ENCODE peak calls at places on chromosome 11, in four cellular contexts. O, P, K and T are unnamed samples.

GRCh38 chr11:116255234-116255953 is 517.4 kb downstream of the BUD13 start:
- DNase-seq in P (peak; percentile 36), K (no peak), O (no peak), T (no peak)

GRCh38 chr11:6566704-6567370 is 36.6 kb downstream of the RRP8 start:
- DNase-seq in K (no peak), P (no peak), O (no peak), T (no peak)

GRCh38 chr11:72217856-72218745 is 1.5 kb downstream of the FOLR2 start:
- DNase-seq in P (no peak), K (no peak), O (no peak), T (no peak)

GRCh38 chr11:77411238-77411637 is 62.7 kb downstream of the PAK1 start:
- DNase-seq in P (peak; percentile 47), O (peak; percentile 30), K (no peak), T (no peak)

GRCh38 chr11:120031612-120032600 is 106.0 kb downstream of the TRIM29 start:
- DNase-seq in K (no peak), P (no peak), O (no peak), T (no peak)

GRCh38 chr11:113577356-113578163 is 102.4 kb upstream of the DRD2 start:
- DNase-seq in O (no peak), K (no peak), P (no peak), T (no peak)

GRCh38 chr11:43376594-43376993 is 17.9 kb downstream of the TTC17 start:
- DNase-seq in P (no peak), K (no peak), O (peak; percentile 90), T (no peak)

GRCh38 chr11:123255909-123256308 is 60.9 kb upstream of the CLMP start:
- DNase-seq in P (peak; percentile 63), O (no peak), K (no peak), T (peak; percentile 46)

GRCh38 chr11:118438314-118438931 is 2.1 kb downstream of the KMT2A start:
- DNase-seq in P (peak; percentile 90), K (no peak), O (peak; percentile 87), T (no peak)

GRCh38 chr11:29320196-29320595 is 696.6 kb downstream of the KCNA4 start:
- DNase-seq in O (no peak), K (no peak), P (no peak), T (no peak)

GRCh38 chr11:1870326-1870696 is 17.4 kb downstream of the LSP1 start:
- DNase-seq in K (no peak), O (no peak), P (no peak), T (no peak)

GRCh38 chr11:78664606-78665005 is 89.9 kb upstream of the NARS2 start:
- DNase-seq in P (peak; percentile 52), K (no peak), O (peak; percentile 53), T (no peak)

GRCh38 chr11:46529086-46529905 is 64.5 kb downstream of the AMBRA1 start:
- DNase-seq in O (peak; percentile 55), P (peak; percentile 87), K (peak; percentile 60), T (peak; percentile 56)

GRCh38 chr11:114447444-114447843 is 8.2 kb downstream of the REXO2 start:
- DNase-seq in K (no peak), P (no peak), O (no peak), T (no peak)

GRCh38 chr11:123196060-123196714 is 1.1 kb upstream of the CLMP start:
- DNase-seq in P (peak; percentile 82), K (no peak), O (no peak), T (no peak)

GRCh38 chr11:73210916-73211667 is 7.0 kb upstream of the P2RY2 start:
- DNase-seq in O (no peak), P (no peak), K (no peak), T (no peak)

GRCh38 chr11:79678780-79679468 is 238.1 kb upstream of the TENM4 start:
- DNase-seq in K (no peak), P (peak; percentile 34), O (no peak), T (no peak)

GRCh38 chr11:105447936-105448702 is 161.8 kb upstream of the GRIA4 start:
- DNase-seq in O (no peak), K (no peak), P (peak; percentile 10), T (no peak)

GRCh38 chr11:69064394-69064957 is 15.7 kb downstream of the TPCN2 start:
- DNase-seq in P (no peak), O (no peak), K (no peak), T (no peak)

GRCh38 chr11:102476069-102476468 is 23.5 kb upstream of the TMEM123 start:
- DNase-seq in O (peak; percentile 68), K (no peak), P (no peak), T (no peak)

GRCh38 chr11:69862797-69863543 is 43.8 kb upstream of the FGF3 start:
- DNase-seq in P (no peak), O (no peak), K (no peak), T (no peak)

GRCh38 chr11:121929581-121929980 is 186.4 kb downstream of the BLID start:
- DNase-seq in P (peak; percentile 52), K (no peak), O (peak; percentile 38), T (peak; percentile 38)

GRCh38 chr11:28476053-28476452 is 367.9 kb downstream of the METTL15 start:
- DNase-seq in K (no peak), P (no peak), O (no peak), T (no peak)

GRCh38 chr11:67251841-67252240 is 14.4 kb upstream of the GRK2 start:
- DNase-seq in K (no peak), O (no peak), P (no peak), T (no peak)

GRCh38 chr11:72783144-72783910 is 10.5 kb downstream of the STARD10 start:
- DNase-seq in P (no peak), K (no peak), O (no peak), T (no peak)

GRCh38 chr11:452203-452744 is 2.2 kb downstream of the PTDSS2 start:
- DNase-seq in O (no peak), K (no peak), P (no peak), T (no peak)

GRCh38 chr11:125069796-125070195 is 6.7 kb downstream of the SLC37A2 start:
- DNase-seq in K (no peak), P (no peak), O (peak; percentile 18), T (no peak)

GRCh38 chr11:12184696-12185095 is 74.3 kb downstream of the MICAL2 start:
- DNase-seq in P (no peak), K (no peak), O (peak; percentile 54), T (no peak)

GRCh38 chr11:75233688-75234295 is 6.8 kb upstream of the TPBGL start:
- DNase-seq in K (no peak), P (peak; percentile 89), O (peak; percentile 54), T (peak; percentile 87)

GRCh38 chr11:119863811-119864601 is 135.0 kb upstream of the NECTIN1 start:
- DNase-seq in P (no peak), O (no peak), K (no peak), T (no peak)

GRCh38 chr11:93890441-93891051 is 40.1 kb upstream of the VSTM5 start:
- DNase-seq in O (no peak), P (peak; percentile 71), K (no peak), T (no peak)

GRCh38 chr11:101955701-101956100 is 39.4 kb upstream of the ANGPTL5 start:
- DNase-seq in P (no peak), K (no peak), O (no peak), T (no peak)

GRCh38 chr11:132898676-132899075 is 633.6 kb downstream of the OPCML start:
- DNase-seq in K (no peak), O (peak; percentile 41), P (no peak), T (no peak)

GRCh38 chr11:3225826-3226750 is 6.1 kb downstream of the MRGPRE start:
- DNase-seq in O (no peak), K (no peak), P (no peak), T (no peak)
- H2AK5ac ChIP-seq in O (no peak overlapping the region), K (no peak overlapping the region), P (no peak overlapping the region), T (peak overlapping the region; percentile 96)

GRCh38 chr11:20547411-20547810 is 52.0 kb upstream of the SLC6A5 start:
- DNase-seq in P (no peak), O (no peak), K (no peak), T (no peak)
- H3K27ac ChIP-seq in P (no peak overlapping the region), O (no peak overlapping the region), K (no peak overlapping the region), T (no peak overlapping the region)

GRCh38 chr11:126546694-126547093 is 191.2 kb downstream of the ST3GAL4 start:
- DNase-seq in O (no peak), K (no peak), P (no peak), T (no peak)
- H3K18ac ChIP-seq in O (no peak overlapping the region), K (no peak overlapping the region), P (no peak overlapping the region), T (no peak overlapping the region)

GRCh38 chr11:95065336-95065735 is 1.4 kb upstream of the SRSF8 start:
- DNase-seq in P (no peak), O (no peak), K (no peak), T (no peak)

GRCh38 chr11:95067042-95067827 is 516 bp downstream of the SRSF8 start:
- DNase-seq in K (no peak), O (peak; percentile 72), P (peak; percentile 91), T (peak; percentile 65)

GRCh38 chr11:95068549-95068948 is 1.8 kb downstream of the SRSF8 start:
- DNase-seq in O (peak; percentile 87), K (no peak), P (peak; percentile 66), T (peak; percentile 38)

GRCh38 chr11:95067828-95068244 is 1.1 kb downstream of the SRSF8 start:
- DNase-seq in O (no peak), K (no peak), P (no peak), T (no peak)

DNA sequence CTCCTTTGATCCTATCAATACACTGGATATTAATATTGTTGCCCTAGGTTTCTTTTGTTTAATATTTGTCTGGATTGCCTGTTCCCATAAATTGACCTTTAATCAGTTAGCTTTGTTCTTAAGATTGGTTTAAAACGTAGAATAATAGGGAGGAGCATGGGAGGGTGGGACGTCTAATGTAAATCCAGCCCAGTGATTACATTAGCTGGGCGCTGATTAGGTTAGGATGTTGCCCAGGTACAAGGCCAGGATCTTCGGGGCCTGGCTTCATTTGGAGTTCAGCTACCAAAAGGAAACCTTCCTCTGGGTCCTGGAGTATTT is at the start of gene SRSF8:
- DNase-seq in P (no peak), O (no peak), K (no peak), T (no peak)
- H2AK5ac ChIP-seq in P (no peak within 1 kb of the TSS), O (no peak within 1 kb of the TSS), K (no peak within 1 kb of the TSS), T (no peak within 1 kb of the TSS)